ENCODE peak calls at places on chromosome 5, in ten cellular contexts. B is GOT3; C is neural crest cell; D is stimulated activated CD4-positive, alpha-beta T cell treated with anti-CD3 and anti-CD28 coated beads, Interleukin-1b, Interleukin-23, amount 100 ng/mL, for 48 hours; V is germinal center; A is HEK293T; R is neural progenitor cell; P is activated T-cell treated with anti-CD3 and anti-CD28 coated beads, Interleukin-2, amount 50 U/mL, for 48 hours; W is HepG2; L is progenitor cell of endocrine pancreas. Y is an unnamed sample.

GRCh38 chr5:5373351-5374033 is 49.0 kb upstream of the ICE1 start:
- DNase-seq in B (no peak), C (no peak), D (no peak), V (no peak), A (no peak), R (no peak), P (no peak), W (no peak), L (no peak), Y (no peak)

GRCh38 chr5:66807743-66808142 is 211.6 kb downstream of the MAST4 start:
- DNase-seq in B (no peak), C (no peak), D (no peak), V (no peak), A (peak; percentile 35), R (peak; percentile 21), P (no peak), W (peak; percentile 7), L (no peak), Y (no peak)

GRCh38 chr5:30505014-30505886 is 688.2 kb upstream of the CDH6 start:
- DNase-seq in B (no peak), C (no peak), D (no peak), V (no peak), A (no peak), R (peak; percentile 44), P (no peak), W (peak; percentile 97), L (no peak), Y (no peak)

GRCh38 chr5:159412284-159413046 is 82.2 kb upstream of the IL12B start:
- DNase-seq in B (no peak), C (no peak), D (peak; percentile 62), V (peak; percentile 56), A (no peak), R (no peak), P (peak; percentile 71), W (no peak), L (no peak), Y (no peak)

GRCh38 chr5:17019324-17019723 is 83.2 kb upstream of the MYO10 start:
- DNase-seq in B (no peak), C (no peak), D (no peak), V (no peak), A (no peak), R (no peak), P (no peak), W (no peak), L (no peak), Y (no peak)

GRCh38 chr5:35038891-35039290 is 8.9 kb downstream of the AGXT2 start:
- DNase-seq in B (no peak), C (no peak), D (no peak), V (no peak), A (no peak), R (no peak), P (no peak), W (no peak), L (no peak), Y (no peak)

GRCh38 chr5:102713682-102714231 is 41.3 kb upstream of the PAM start:
- DNase-seq in B (no peak), C (no peak), D (no peak), V (no peak), A (no peak), R (no peak), P (no peak), W (no peak), L (no peak), Y (no peak)

GRCh38 chr5:118486647-118487046 is 501.7 kb downstream of the DTWD2 start:
- DNase-seq in B (no peak), C (no peak), D (no peak), V (no peak), A (no peak), R (peak; percentile 36), P (no peak), W (no peak), L (no peak), Y (no peak)

GRCh38 chr5:137191179-137191578 is 307.9 kb downstream of the SPOCK1 start:
- DNase-seq in B (no peak), C (no peak), D (no peak), V (no peak), A (no peak), R (no peak), P (no peak), W (no peak), L (no peak), Y (no peak)

GRCh38 chr5:10420926-10421325 is 20.8 kb upstream of the ROPN1L start:
- DNase-seq in B (no peak), C (no peak), D (no peak), V (no peak), A (no peak), R (no peak), P (no peak), W (no peak), L (no peak), Y (no peak)

GRCh38 chr5:15007549-15008142 is 136.1 kb upstream of the ANKH start:
- DNase-seq in B (no peak), C (no peak), D (no peak), V (no peak), A (no peak), R (no peak), P (no peak), W (no peak), L (no peak), Y (no peak)